ENCODE peak calls at places on chromosomes 6 and 20, in nine cellular contexts. C is spleen, N is heart left ventricle, I is tibial nerve, W is A549, U is IMR-90, G is breast epithelium, A is transverse colon, V is ovary. P is an unnamed sample.

GRCh38 chr20:4904127-4904860 is 97.0 kb downstream of the SLC23A2 start:
- DNase-seq in A (no peak), C (no peak), I (no peak), N (no peak), V (no peak), W (no peak), U (no peak), G (no peak), P (peak; percentile 10)

GRCh38 chr6:126513198-126513597 is 173.3 kb downstream of the CENPW start:
- DNase-seq in C (no peak), A (no peak), I (no peak), V (no peak), N (no peak), W (no peak), U (no peak), G (no peak), P (no peak)

GRCh38 chr6:22783921-22784320 is 214.6 kb downstream of the HDGFL1 start:
- DNase-seq in A (no peak), W (no peak), U (peak; percentile 19), I (no peak), N (no peak), G (no peak), C (no peak), V (no peak), P (no peak)

GRCh38 chr6:3001773-3002293 is 2.1 kb downstream of the NQO2 start:
- DNase-seq in W (peak; percentile 67), U (peak; percentile 77), N (no peak), C (no peak), G (no peak), A (no peak), I (no peak), V (no peak), P (no peak)

GRCh38 chr6:14211596-14211961 is 94.0 kb downstream of the CD83 start:
- DNase-seq in A (peak; percentile 53), W (no peak), C (peak; percentile 89), N (peak; percentile 74), V (peak; percentile 57), G (no peak), I (no peak), U (peak; percentile 37), P (no peak)

GRCh38 chr20:58598271-58599015 is 52.6 kb upstream of the STX16 start:
- DNase-seq in I (no peak), W (no peak), N (peak; percentile 64), C (peak; percentile 34), U (peak; percentile 69), V (peak; percentile 76), A (peak; percentile 32), G (no peak), P (no peak)

GRCh38 chr20:25294459-25295385 is 46.8 kb downstream of the PYGB start:
- DNase-seq in G (no peak), W (peak; percentile 88), U (peak; percentile 52), A (peak; percentile 52), V (peak; percentile 50), I (no peak), N (peak; percentile 65), C (peak; percentile 87), P (no peak)

GRCh38 chr20:62710886-62711702 is 2.5 kb downstream of the NTSR1 start:
- DNase-seq in W (peak; percentile 37), N (no peak), G (no peak), C (no peak), V (no peak), U (peak; percentile 22), A (peak; percentile 32), I (no peak), P (no peak)

GRCh38 chr20:8144282-8145245 is 12.5 kb downstream of the PLCB1 start:
- DNase-seq in W (no peak), G (no peak), A (no peak), N (no peak), I (no peak), U (peak; percentile 89), C (no peak), V (no peak), P (no peak)

GRCh38 chr6:69901361-69901760 is 35.0 kb downstream of the COL19A1 start:
- DNase-seq in W (no peak), N (no peak), A (no peak), I (no peak), V (no peak), G (no peak), C (no peak), U (no peak), P (no peak)

GRCh38 chr20:1776608-1777475 is 118.4 kb upstream of the SIRPA start:
- DNase-seq in U (peak; percentile 87), C (peak; percentile 93), I (peak; percentile 92), N (peak; percentile 92), V (peak; percentile 87), W (peak; percentile 69), A (peak; percentile 88), G (peak; percentile 84), P (no peak)

GRCh38 chr6:114084327-114084890 is 113.5 kb upstream of the HDAC2 start:
- DNase-seq in V (no peak), U (no peak), W (no peak), N (no peak), A (no peak), C (no peak), G (no peak), I (no peak), P (no peak)

GRCh38 chr20:14198416-14198815 is 139.0 kb downstream of the FLRT3 start:
- DNase-seq in U (no peak), A (no peak), G (no peak), V (no peak), C (no peak), I (no peak), N (no peak), W (no peak), P (no peak)

GRCh38 chr20:14418441-14418840 is 81.0 kb upstream of the FLRT3 start:
- DNase-seq in G (no peak), V (no peak), C (no peak), N (no peak), A (no peak), W (no peak), I (no peak), U (no peak), P (no peak)

GRCh38 chr6:29598348-29598747 is 13.4 kb downstream of the OR2H2 start:
- DNase-seq in U (no peak), I (no peak), G (no peak), N (no peak), V (no peak), A (no peak), W (no peak), C (no peak), P (no peak)

GRCh38 chr6:116313377-116313776 is 33.6 kb upstream of the TSPYL1 start:
- DNase-seq in I (no peak), V (no peak), G (no peak), W (no peak), C (no peak), N (no peak), A (no peak), U (peak; percentile 42), P (no peak)

GRCh38 chr6:39236742-39237141 is 7.5 kb upstream of the KCNK5 start:
- DNase-seq in U (no peak), G (no peak), V (no peak), W (no peak), C (no peak), A (no peak), I (no peak), N (no peak), P (no peak)

GRCh38 chr6:156689656-156690055 is 87.5 kb upstream of the ARID1B start:
- DNase-seq in A (no peak), W (no peak), N (no peak), G (no peak), I (no peak), V (no peak), U (no peak), C (no peak), P (no peak)
- H3K4me1 ChIP-seq in A (no peaks in the 10 kb centered on the region), W (peaks cover 10% of the 10 kb centered on the region), N (no peaks in the 10 kb centered on the region), G (no peaks in the 10 kb centered on the region), I (peaks cover 6% of the 10 kb centered on the region), V (no peaks in the 10 kb centered on the region), U (no peaks in the 10 kb centered on the region), C (peaks cover 27% of the 10 kb centered on the region), P (peaks cover 10% of the 10 kb centered on the region)

DNA sequence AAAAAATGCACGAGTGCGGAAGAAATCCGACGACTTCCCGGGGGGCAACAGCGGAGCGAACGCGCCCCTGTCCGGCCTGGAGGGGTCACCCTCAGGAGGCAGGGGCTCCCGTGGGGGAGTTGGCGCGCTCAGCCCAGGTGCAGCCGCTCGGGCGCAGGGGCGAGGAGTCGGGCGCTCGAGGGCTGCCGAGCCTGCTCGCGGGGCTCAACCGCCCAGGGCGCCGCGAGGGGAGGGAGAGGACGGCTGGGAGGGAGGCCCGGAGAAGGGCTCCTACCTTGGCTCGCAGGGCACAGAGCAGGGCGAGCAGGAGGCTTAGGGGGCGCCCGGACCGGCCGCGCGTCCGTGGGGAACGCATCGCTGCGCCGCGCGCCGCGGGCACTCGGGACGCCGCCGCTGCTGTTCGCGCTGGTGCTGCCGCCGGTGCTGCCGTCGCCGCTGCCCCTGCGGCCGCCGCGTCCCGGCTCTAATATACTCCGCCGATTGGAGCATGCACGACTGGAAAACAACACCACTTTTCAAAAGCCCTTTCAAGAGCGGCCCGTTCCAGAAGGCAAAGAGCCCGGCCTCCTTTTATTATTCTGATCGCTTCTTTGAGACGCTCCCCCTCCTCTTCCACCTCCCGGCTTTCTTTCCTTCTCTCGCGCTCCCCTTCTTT is 496 bp downstream of the JAG1 start:
- DNase-seq in U (no peak), G (no peak), A (peak; percentile 32), I (no peak), W (no peak), C (peak; percentile 87), N (peak; percentile 53), V (peak; percentile 40), P (no peak)
- TF ChIP-seq POLR2A in U (no peak), G (no peak), A (no peak), I (no peak), W (no peak), C (no peak), N (no peak), V (no peak), P (no peak)

GRCh38 chr6:167426074-167426473 is 101.2 kb downstream of the TTLL2 start:
- DNase-seq in C (no peak), I (no peak), G (no peak), N (no peak), U (no peak), A (no peak), V (no peak), W (no peak), P (no peak)

GRCh38 chr6:167426620-167427019 is 101.7 kb downstream of the TTLL2 start:
- DNase-seq in W (no peak), I (no peak), N (no peak), C (no peak), U (no peak), V (no peak), G (no peak), A (no peak), P (no peak)

GRCh38 chr6:167424700-167425099 is 99.8 kb downstream of the TTLL2 start:
- DNase-seq in N (no peak), V (no peak), G (no peak), U (no peak), A (no peak), I (no peak), C (no peak), W (no peak), P (no peak)

GRCh38 chr6:167428664-167429063 is 103.8 kb downstream of the TTLL2 start:
- DNase-seq in W (no peak), U (no peak), N (no peak), V (no peak), A (no peak), I (no peak), C (no peak), G (no peak), P (no peak)

GRCh38 chr6:167429353-167429752 is 104.5 kb downstream of the TTLL2 start:
- DNase-seq in C (no peak), N (no peak), U (no peak), I (no peak), A (no peak), W (no peak), G (no peak), V (no peak), P (no peak)
- TF ChIP-seq CTCF in C (no peak), N (no peak), U (no peak), I (no peak), A (no peak), W (no peak), G (no peak), V (no peak), P (no peak)

GRCh38 chr20:32585519-32586127 is 490 bp upstream of the NOL4L start:
- DNase-seq in A (no peak), U (no peak), W (no peak), C (no peak), N (no peak), V (no peak), G (no peak), I (no peak), P (no peak)
- H3K4me1 ChIP-seq in A (peaks cover 2% of the 10 kb centered on the region), U (peaks cover 5% of the 10 kb centered on the region), W (peaks cover 11% of the 10 kb centered on the region), C (peaks cover 52% of the 10 kb centered on the region), N (no peaks in the 10 kb centered on the region), V (peaks cover 6% of the 10 kb centered on the region), G (peaks cover 3% of the 10 kb centered on the region), I (peaks cover 5% of the 10 kb centered on the region), P (peaks cover 24% of the 10 kb centered on the region)

P was measured in vagina.